ENCODE peak calls at places on chromosomes 3 and 15, in four cellular contexts. O is PC-9, I is right atrium auricular region, E is A549. N is an unnamed sample.

GRCh38 chr3:191357909-191358308 is 27.6 kb upstream of the UTS2B start:
- DNase-seq in I (no peak), E (no peak), O (no peak), N (no peak)

GRCh38 chr3:37969601-37970100 is 20.9 kb upstream of the VILL start:
- DNase-seq in I (no peak), E (no peak), O (no peak), N (no peak)

GRCh38 chr3:37139567-37140052 is 34.8 kb downstream of the LRRFIP2 start:
- DNase-seq in I (no peak), O (no peak), E (no peak), N (no peak)

GRCh38 chr3:103009609-103010008 is 574.8 kb downstream of the ZPLD1 start:
- DNase-seq in I (no peak), O (no peak), E (no peak), N (no peak)

GRCh38 chr3:197877902-197878301 is 72.1 kb upstream of the RPL35A start:
- DNase-seq in O (no peak), I (no peak), E (no peak), N (no peak)

GRCh38 chr3:179428876-179429548 is 22.3 kb downstream of the GNB4 start:
- DNase-seq in I (no peak), O (no peak), E (no peak), N (no peak)

GRCh38 chr3:149352556-149352955 is 19.1 kb upstream of the TM4SF18 start:
- DNase-seq in E (peak), I (no peak), O (peak), N (peak)

GRCh38 chr15:66842710-66843441 is 140.8 kb downstream of the SMAD6 start:
- DNase-seq in I (peak), O (peak), E (peak), N (peak)

GRCh38 chr3:172233474-172234277 is 194.3 kb downstream of the FNDC3B start:
- DNase-seq in E (no peak), O (no peak), I (no peak), N (no peak)

GRCh38 chr3:139202226-139202958 is 141.4 kb upstream of the MRPS22 start:
- DNase-seq in O (peak), E (peak), I (no peak), N (peak)

GRCh38 chr3:46416134-46417119 is 9.4 kb downstream of the CCRL2 start:
- DNase-seq in E (no peak), I (no peak), O (no peak), N (no peak)

GRCh38 chr15:29887719-29888118 is 65.5 kb upstream of the TJP1 start:
- DNase-seq in O (no peak), E (no peak), I (no peak), N (no peak)

GRCh38 chr3:13700362-13700761 is 151.4 kb downstream of the FBLN2 start:
- DNase-seq in E (no peak), O (no peak), I (no peak), N (no peak)

GRCh38 chr3:14434105-14434504 is 31.7 kb downstream of the SLC6A6 start:
- DNase-seq in I (no peak), O (no peak), E (no peak), N (no peak)

GRCh38 chr15:23403550-23403949 is 43.5 kb downstream of the GOLGA6L2 start:
- DNase-seq in O (no peak), E (no peak), I (no peak), N (no peak)

GRCh38 chr15:74415966-74416916 is 17.5 kb downstream of the SEMA7A start:
- DNase-seq in O (no peak), I (no peak), E (no peak), N (no peak)

GRCh38 chr15:62439543-62440016 is 274.5 kb upstream of the C2CD4B start:
- DNase-seq in I (no peak), O (no peak), E (no peak), N (no peak)

GRCh38 chr3:130276203-130276803 is 69.2 kb upstream of the COL6A5 start:
- DNase-seq in I (no peak), E (peak), O (peak), N (peak)

GRCh38 chr3:50487181-50487580 is 16.3 kb downstream of the CACNA2D2 start:
- DNase-seq in I (no peak), O (no peak), E (no peak), N (no peak)

GRCh38 chr3:48151807-48152427 is 36.3 kb downstream of the CDC25A start:
- DNase-seq in E (no peak), O (no peak), I (no peak), N (no peak)
- TF ChIP-seq CTCF in E (no peak), O (peak), I (no peak), N (no peak)

DNA sequence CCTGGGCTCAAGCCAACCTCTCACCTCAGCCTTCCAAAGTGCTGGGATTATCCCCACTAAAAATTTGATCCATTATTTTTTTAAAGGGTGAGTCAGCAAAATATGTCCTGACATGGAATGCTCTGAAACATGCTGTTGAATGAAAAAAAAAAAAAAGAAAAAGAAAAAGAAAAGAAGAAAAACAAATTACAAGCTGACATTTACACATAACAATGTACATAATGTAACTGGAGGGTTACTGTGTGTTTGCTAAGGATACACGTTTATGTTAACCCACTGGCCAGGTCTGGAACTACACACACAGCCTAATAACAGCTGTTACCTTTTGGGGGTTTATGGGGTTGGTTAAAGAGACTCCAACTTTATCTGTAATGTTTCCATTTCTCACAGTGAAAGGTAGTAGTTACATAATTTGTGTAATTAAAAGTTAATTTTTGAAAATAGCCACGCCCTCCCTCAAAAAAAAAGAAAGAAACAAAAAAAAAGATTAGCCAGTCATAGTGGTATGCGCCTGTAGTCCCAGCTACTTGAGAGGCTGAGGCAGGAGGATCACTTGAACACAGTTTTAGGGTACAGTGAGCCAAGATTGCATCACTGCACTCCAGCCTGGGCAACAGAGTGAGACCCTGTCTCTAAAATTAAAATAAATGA is 3.1 kb upstream of the MESP2 start:
- DNase-seq in E (peak), I (no peak), O (no peak), N (no peak)
- TF ChIP-seq CTCF in E (no peak), I (no peak), O (peak), N (peak)

GRCh38 chr3:113557374-113557773 is 25.0 kb downstream of the SIDT1 start:
- DNase-seq in I (no peak), E (peak), O (peak), N (peak)
- TF ChIP-seq CTCF in I (no peak), E (peak), O (no peak), N (no peak)

GRCh38 chr3:113533534-113533892 is 1.2 kb downstream of the SIDT1 start:
- DNase-seq in O (no peak), E (no peak), I (no peak), N (no peak)

GRCh38 chr3:113536627-113537101 is 4.3 kb downstream of the SIDT1 start:
- DNase-seq in O (peak), I (no peak), E (peak), N (peak)

GRCh38 chr3:113537155-113537554 is 4.8 kb downstream of the SIDT1 start:
- DNase-seq in O (no peak), E (no peak), I (no peak), N (no peak)

GRCh38 chr3:113534365-113534764 is 2.0 kb downstream of the SIDT1 start:
- DNase-seq in I (no peak), E (no peak), O (no peak), N (no peak)

DNA sequence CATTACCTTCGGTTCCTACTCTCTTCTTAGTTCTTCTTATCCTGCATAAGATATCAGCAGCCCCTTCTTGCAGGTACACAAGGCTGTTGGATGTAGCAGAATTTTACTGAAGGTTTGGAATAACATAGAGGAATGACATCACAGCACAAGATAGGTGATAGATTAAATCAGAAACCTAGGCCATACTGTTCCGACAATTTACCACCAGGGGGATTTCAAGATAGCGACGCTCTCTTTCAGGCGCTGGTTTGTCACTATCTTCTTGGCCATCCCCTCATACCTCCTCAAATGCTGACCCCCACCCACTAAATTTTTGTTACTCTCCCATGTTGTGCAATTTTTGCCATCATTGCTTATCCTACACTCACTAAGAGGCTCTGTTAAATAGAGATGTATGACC is 3.5 kb downstream of the SIDT1 start:
- DNase-seq in I (no peak), E (peak), O (no peak), N (no peak)
- TF ChIP-seq CTCF in I (no peak), E (peak), O (peak), N (no peak)

DNA sequence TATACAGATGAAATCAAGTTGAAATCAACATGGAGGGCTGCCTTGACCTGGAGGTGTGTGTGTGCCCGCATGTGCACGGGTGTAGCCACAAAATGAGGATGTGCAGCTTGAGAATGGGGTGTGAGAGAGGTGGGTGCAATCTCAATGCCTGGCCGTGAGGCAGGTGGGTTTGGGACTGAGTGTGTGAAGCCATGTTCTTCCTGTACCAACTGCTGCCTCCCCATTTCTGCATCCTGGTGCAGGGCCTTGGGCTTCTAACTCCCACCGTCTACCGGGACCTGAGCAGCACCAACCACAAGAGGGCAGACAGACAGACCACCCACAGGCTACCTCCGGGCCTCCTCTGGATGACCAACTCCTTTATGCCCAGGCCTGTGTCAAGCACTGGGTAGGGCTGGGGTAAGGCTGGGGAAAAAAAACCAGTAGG is 161.9 kb upstream of the TLE3 start:
- DNase-seq in I (no peak), E (peak), O (no peak), N (no peak)
- TF ChIP-seq CTCF in I (no peak), E (peak), O (no peak), N (no peak)

DNA sequence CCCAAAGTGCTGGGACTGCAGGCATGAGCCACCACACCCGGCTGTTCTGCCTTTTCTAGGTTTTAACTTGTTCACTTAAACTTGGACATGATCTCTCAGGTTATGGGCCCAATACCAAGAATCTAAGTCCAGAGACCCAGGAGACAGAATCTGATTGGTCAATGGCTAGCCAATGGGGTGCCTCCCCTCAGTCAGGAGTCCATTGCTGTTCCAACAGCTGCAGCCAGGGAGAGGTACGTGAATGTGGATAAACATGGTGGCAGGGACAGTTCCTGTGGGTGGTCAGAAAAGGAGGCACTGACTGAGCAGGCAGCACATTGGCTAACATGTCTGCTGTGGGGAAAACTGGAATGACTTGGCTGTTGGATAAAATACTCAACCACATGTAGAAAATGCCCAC is 140.3 kb downstream of the RPLP1 start:
- DNase-seq in E (peak), O (no peak), I (no peak), N (no peak)
- TF ChIP-seq CTCF in E (no peak), O (no peak), I (no peak), N (no peak)

DNA sequence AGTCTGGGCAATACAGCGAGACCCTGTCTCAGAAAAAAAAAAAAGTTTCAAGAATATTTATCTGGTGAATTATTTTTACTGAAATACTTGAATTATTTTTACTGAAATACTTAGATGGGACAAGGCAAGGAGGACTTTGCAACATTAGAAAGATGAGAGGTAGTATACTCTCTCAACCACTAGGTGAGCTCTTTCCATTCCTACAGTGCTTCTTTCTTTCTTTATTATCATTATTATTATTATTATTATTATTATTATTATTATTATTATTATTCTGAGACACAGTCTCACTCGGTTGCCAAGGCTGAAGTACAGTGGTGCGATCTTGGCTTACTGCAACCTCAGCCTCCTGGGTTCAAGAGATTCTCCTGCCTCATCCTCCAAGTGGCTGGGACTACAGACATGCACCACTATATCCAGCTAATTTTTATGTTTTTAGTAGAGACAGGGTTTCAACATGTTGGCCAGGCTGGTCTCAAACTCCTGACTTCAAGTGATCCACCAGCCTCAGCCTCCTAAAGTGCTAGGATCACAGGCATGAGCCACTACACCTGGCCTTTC is 468.8 kb downstream of the MAGI1 start:
- DNase-seq in I (no peak), E (no peak), O (no peak), N (no peak)
- TF ChIP-seq CTCF in I (no peak), E (no peak), O (no peak), N (no peak)

GRCh38 chr15:45179221-45179985 is 8.4 kb downstream of the SHF start:
- DNase-seq in E (peak), O (no peak), I (no peak), N (peak)
- TF ChIP-seq CTCF in E (peak), O (peak), I (peak), N (peak)

N was measured in Calu3.